ENCODE peak calls at places on chromosomes 1 and 21, in seven cellular contexts. R is DMS53; G is HT1080; Y is renal cortical epithelial cell; Q is stimulated activated CD8-positive, alpha-beta memory T cell treated with anti-CD3 and anti-CD28 coated beads, Interleukin-15, amount 100 ng/mL, for 4 hours; C is activated CD8-positive, alpha-beta memory T cell treated with anti-CD3 and anti-CD28 coated beads for 1 hour; I is GM03348. E is an unnamed sample.

GRCh38 chr1:26570287-26570686 is 40.7 kb downstream of the RPS6KA1 start:
- DNase-seq in R (no peak), C (no peak), Q (no peak), G (peak), Y (peak), I (no peak), E (no peak)

GRCh38 chr1:162019006-162019405 is 4.7 kb downstream of the OLFML2B start:
- DNase-seq in Y (peak), Q (no peak), G (peak), I (peak), R (peak), C (no peak), E (no peak)

GRCh38 chr1:11893907-11894251 is 32.3 kb downstream of the KIAA2013 start:
- DNase-seq in I (peak), R (peak), C (peak), G (peak), Q (peak), Y (peak), E (peak)

GRCh38 chr1:154574715-154575114 is 7.1 kb downstream of the CHRNB2 start:
- DNase-seq in Q (no peak), I (no peak), G (peak), C (no peak), Y (no peak), R (peak), E (no peak)

GRCh38 chr1:32242341-32242851 is 4.6 kb upstream of the FAM167B start:
- DNase-seq in I (peak), C (no peak), G (no peak), Q (no peak), R (no peak), Y (no peak), E (no peak)

GRCh38 chr21:26846036-26846931 is 1.1 kb upstream of the ADAMTS1 start:
- DNase-seq in I (peak), R (peak), C (no peak), Q (no peak), G (no peak), Y (peak), E (no peak)

GRCh38 chr1:173714759-173715537 is at the start of gene KLHL20:
- DNase-seq in G (peak), R (peak), Q (peak), C (peak), Y (peak), I (peak), E (peak)

GRCh38 chr21:16082038-16082816 is 352.4 kb downstream of the USP25 start:
- DNase-seq in R (peak), G (peak), Q (no peak), Y (peak), I (no peak), C (no peak), E (no peak)

GRCh38 chr1:115184951-115185331 is 95.6 kb upstream of the TSPAN2 start:
- DNase-seq in I (peak), G (peak), Q (no peak), Y (peak), R (no peak), C (no peak), E (no peak)

GRCh38 chr1:211948377-211948776 is 87.0 kb downstream of the INTS7 start:
- DNase-seq in C (no peak), Q (no peak), I (no peak), R (no peak), Y (no peak), G (no peak), E (no peak)

GRCh38 chr21:42061866-42062542 is 9.1 kb upstream of the UMODL1 start:
- DNase-seq in Q (peak), I (no peak), R (no peak), Y (no peak), C (peak), G (no peak), E (no peak)

GRCh38 chr1:246518456-246519205 is 11.6 kb upstream of the SMYD3 start:
- DNase-seq in C (no peak), I (no peak), R (no peak), G (no peak), Q (no peak), Y (no peak), E (no peak)

GRCh38 chr1:19616489-19616888 is 27.6 kb upstream of the NBL1 start:
- DNase-seq in I (peak), Q (no peak), G (no peak), Y (peak), C (no peak), R (peak), E (no peak)

GRCh38 chr1:63329621-63330330 is 7.4 kb downstream of the FOXD3 start:
- DNase-seq in C (no peak), Y (no peak), R (no peak), G (no peak), Q (no peak), I (no peak), E (no peak)

GRCh38 chr21:39867198-39867650 is at the start of gene PCP4:
- DNase-seq in G (peak), Y (peak), I (peak), Q (no peak), C (peak), R (peak), E (no peak)

GRCh38 chr1:233421293-233421692 is 93.8 kb downstream of the MAP3K21 start:
- DNase-seq in Q (no peak), I (no peak), G (no peak), C (no peak), R (no peak), Y (no peak), E (no peak)

GRCh38 chr1:56877973-56878372 is 23.4 kb downstream of the C8A start:
- DNase-seq in R (no peak), C (no peak), G (no peak), Q (no peak), I (peak), Y (no peak), E (no peak)

GRCh38 chr1:66371233-66372005 is 162.5 kb upstream of the SGIP1 start:
- DNase-seq in I (peak), G (peak), Q (no peak), R (peak), C (no peak), Y (peak), E (no peak)

E was measured in central memory CD8-positive, alpha-beta T cell.